ENCODE peak calls at places on chromosomes 6 and 20, in five cellular contexts. R is colonic mucosa; Y is K562; B is CD8-positive, alpha-beta T cell; H is IMR-90. E is an unnamed sample. For H3K27me3, the result is how much of the 10 kb centered on the place peaks cover.

GRCh38 chr20:46056970-46057855 is 28.2 kb downstream of the SLC12A5 start:
- DNase-seq in H (peak), R (peak), Y (peak), B (no peak), E (peak)

GRCh38 chr6:43054206-43054943 is 724 bp upstream of the CUL7 start:
- DNase-seq in B (no peak), H (no peak), Y (no peak), R (no peak), E (no peak)

GRCh38 chr6:133814235-133814634 is 74.7 kb upstream of the TCF21 start:
- DNase-seq in R (no peak), B (no peak), Y (no peak), H (peak), E (no peak)

GRCh38 chr6:112117554-112117953 is 30.2 kb downstream of the FAM229B start:
- DNase-seq in R (no peak), Y (peak), B (no peak), H (peak), E (no peak)

GRCh38 chr20:14497004-14497403 is 159.6 kb upstream of the FLRT3 start:
- DNase-seq in Y (no peak), R (no peak), B (no peak), H (no peak), E (no peak)

GRCh38 chr6:17941318-17941717 is 46.1 kb downstream of the KIF13A start:
- DNase-seq in R (no peak), B (no peak), H (no peak), Y (no peak), E (no peak)

GRCh38 chr6:126127662-126128061 is 141.3 kb downstream of the TRMT11 start:
- DNase-seq in R (no peak), H (no peak), Y (no peak), B (no peak), E (no peak)

GRCh38 chr6:114364295-114364694 is 21.5 kb upstream of the HS3ST5 start:
- DNase-seq in Y (no peak), B (no peak), R (no peak), H (peak), E (no peak)

GRCh38 chr6:17622144-17622543 is 22.0 kb downstream of the FAM8A1 start:
- DNase-seq in B (no peak), R (no peak), Y (no peak), H (no peak), E (no peak)

GRCh38 chr20:10954137-10954840 is 280.5 kb upstream of the JAG1 start:
- DNase-seq in R (no peak), B (no peak), Y (no peak), H (peak), E (no peak)

GRCh38 chr6:158047563-158048323 is 66.1 kb downstream of the SYNJ2 start:
- DNase-seq in B (no peak), R (no peak), Y (no peak), H (no peak), E (no peak)

GRCh38 chr20:41321003-41321402 is 3.5 kb upstream of the ZHX3 start:
- DNase-seq in R (no peak), Y (no peak), B (no peak), H (no peak), E (no peak)

GRCh38 chr20:52682271-52682670 is 289.9 kb upstream of the TSHZ2 start:
- DNase-seq in H (no peak), R (no peak), B (no peak), Y (no peak), E (no peak)

GRCh38 chr6:149065658-149066556 is 251.6 kb upstream of the TAB2 start:
- DNase-seq in H (no peak), Y (no peak), R (no peak), B (peak), E (no peak)

GRCh38 chr6:46267515-46267914 is 96.7 kb upstream of the ENPP5 start:
- DNase-seq in H (no peak), R (no peak), B (no peak), Y (no peak), E (no peak)

GRCh38 chr6:113873043-113873667 is 16.0 kb downstream of the MARCKS start:
- DNase-seq in Y (no peak), H (no peak), B (no peak), R (peak), E (peak)

GRCh38 chr20:20498081-20498861 is 130.4 kb downstream of the INSM1 start:
- DNase-seq in Y (no peak), B (no peak), R (no peak), H (peak), E (no peak)

GRCh38 chr6:161736341-161736740 is 462.5 kb upstream of the AGPAT4 start:
- DNase-seq in H (no peak), R (no peak), B (no peak), Y (no peak), E (no peak)

GRCh38 chr20:47468290-47469050 is 33.2 kb upstream of the NCOA3 start:
- DNase-seq in H (no peak), Y (peak), R (peak), B (no peak), E (no peak)

GRCh38 chr20:42837456-42837855 is 352.2 kb downstream of the PTPRT start:
- DNase-seq in R (no peak), B (no peak), Y (no peak), H (no peak), E (no peak)

DNA sequence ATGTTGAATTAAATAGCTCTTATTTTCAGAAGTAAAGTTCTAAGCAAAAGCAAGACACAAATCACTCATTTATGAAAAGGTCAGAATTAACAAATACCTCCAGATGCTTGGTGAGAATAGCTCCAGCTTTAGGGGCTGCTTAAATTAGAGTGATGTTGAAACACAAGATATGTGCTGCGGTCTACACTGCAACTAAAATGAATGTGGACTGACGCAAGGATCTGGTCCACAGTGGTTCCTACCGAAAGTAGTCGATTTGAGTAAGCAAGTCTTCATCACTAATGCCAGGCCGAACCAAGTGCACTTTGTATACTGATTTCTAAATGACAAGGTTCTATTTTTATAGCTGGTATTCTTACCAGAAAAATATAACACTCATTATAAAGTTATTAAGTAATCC is 96.3 kb downstream of the PRDM1 start:
- DNase-seq in H (no peak), Y (no peak), B (no peak), R (no peak), E (no peak)
- H3K4me3 ChIP-seq in H (no peak), Y (no peak), B (no peak), R (no peak), E (no peak)

GRCh38 chr20:57693002-57693582 is 16.7 kb downstream of the PMEPA1 start:
- DNase-seq in Y (no peak), H (no peak), B (no peak), R (peak), E (no peak)
- TF ChIP-seq CTCF in Y (peak), H (no peak), B (no peak), R (peak), E (peak)

GRCh38 chr6:12508553-12508952 is 208.0 kb upstream of the PHACTR1 start:
- DNase-seq in B (no peak), R (no peak), H (no peak), Y (no peak), E (no peak)
- H3K27me3 ChIP-seq in B (under half), R (under half), H (under half), Y (under half), E (under half)

DNA sequence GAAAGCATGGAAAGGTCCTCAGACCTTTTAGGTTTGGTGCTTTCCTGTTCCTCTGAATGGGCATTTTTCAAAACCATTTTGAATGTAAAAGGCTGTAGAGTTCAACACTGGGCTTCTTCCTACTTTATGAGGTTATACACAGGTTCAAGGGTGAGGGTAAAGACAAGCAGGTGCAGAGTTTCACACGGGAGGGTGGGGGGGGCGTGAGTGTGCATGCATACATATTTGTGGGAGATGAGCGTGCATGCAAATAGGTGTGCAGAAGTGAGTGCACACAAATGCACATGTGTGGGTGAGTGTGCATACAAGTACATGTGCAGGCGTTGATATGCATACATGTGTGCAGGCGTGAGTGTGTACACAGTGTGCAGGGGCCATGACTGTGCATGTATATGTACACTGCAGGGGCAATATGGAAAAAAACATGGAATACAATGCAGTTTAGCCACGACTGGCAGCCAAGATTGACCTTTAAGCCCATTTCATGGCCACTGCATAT is 183.1 kb downstream of the GMPR start:
- DNase-seq in Y (no peak), B (no peak), H (no peak), R (no peak), E (no peak)
- H3K4me3 ChIP-seq in Y (no peak), B (no peak), H (no peak), R (no peak), E (no peak)

E was measured in right lobe of liver.